ENCODE peak calls at places on chromosomes 11 and 22, in nine cellular contexts. M is MM.1S; Q is WERI-Rb-1; G is brain microvascular endothelial cell; P is CD8-positive, alpha-beta T cell; E is K562; V is kidney; B is OCI-LY7; K is PC-3. U is an unnamed sample.

GRCh38 chr11:24949406-24949805 is 452.6 kb downstream of the LUZP2 start:
- DNase-seq in K (peak), P (no peak), E (no peak), G (no peak), V (no peak), M (no peak), Q (no peak), B (no peak), U (no peak)

GRCh38 chr22:36874731-36875130 is 13.9 kb downstream of the NCF4 start:
- DNase-seq in B (no peak), P (no peak), E (no peak), M (no peak), K (no peak), G (no peak), V (no peak), Q (no peak), U (no peak)

GRCh38 chr11:13495929-13496328 is at the start of gene PTH:
- DNase-seq in M (no peak), Q (no peak), B (no peak), P (no peak), V (no peak), G (no peak), E (no peak), K (no peak), U (no peak)

GRCh38 chr11:8624698-8625097 is 30.7 kb upstream of the STK33 start:
- DNase-seq in P (no peak), B (no peak), V (no peak), K (no peak), G (no peak), Q (no peak), M (no peak), E (no peak), U (no peak)

GRCh38 chr11:79045811-79046304 is 395.0 kb downstream of the TENM4 start:
- DNase-seq in B (no peak), M (no peak), Q (no peak), V (no peak), E (no peak), G (no peak), P (no peak), K (no peak), U (peak)

GRCh38 chr11:123213307-123213708 is 18.3 kb upstream of the CLMP start:
- DNase-seq in K (no peak), V (no peak), B (no peak), G (no peak), P (no peak), M (no peak), Q (no peak), E (no peak), U (no peak)

GRCh38 chr11:112195906-112196305 is 20.6 kb downstream of the BCO2 start:
- DNase-seq in P (no peak), E (no peak), Q (no peak), B (no peak), M (no peak), V (no peak), K (peak), G (no peak), U (peak)

GRCh38 chr22:27985323-27986275 is 66.5 kb upstream of the PITPNB start:
- DNase-seq in V (no peak), B (peak), K (no peak), M (no peak), G (no peak), E (no peak), Q (no peak), P (no peak), U (no peak)

GRCh38 chr11:74443071-74443864 is 24.1 kb downstream of the KCNE3 start:
- DNase-seq in K (peak), V (no peak), G (peak), P (no peak), M (no peak), Q (peak), B (no peak), E (peak), U (peak)

GRCh38 chr11:103897156-103897555 is 139.3 kb upstream of the DDI1 start:
- DNase-seq in G (no peak), B (no peak), K (no peak), V (no peak), M (peak), Q (no peak), E (no peak), P (no peak), U (no peak)

GRCh38 chr11:114036156-114036811 is 23.2 kb upstream of the ZBTB16 start:
- DNase-seq in Q (peak), V (peak), K (peak), P (peak), E (peak), G (no peak), B (peak), M (peak), U (peak)

GRCh38 chr22:24481641-24482040 is 13.5 kb upstream of the UPB1 start:
- DNase-seq in G (no peak), B (no peak), K (no peak), E (no peak), Q (no peak), V (no peak), P (no peak), M (no peak), U (no peak)

GRCh38 chr11:100827934-100828661 is 141.0 kb downstream of the ARHGAP42 start:
- DNase-seq in E (peak), K (peak), Q (peak), P (no peak), G (peak), M (peak), B (peak), V (no peak), U (peak)

GRCh38 chr11:62370743-62371440 is 33.6 kb downstream of the ASRGL1 start:
- DNase-seq in Q (no peak), E (no peak), M (no peak), K (no peak), B (no peak), G (no peak), V (no peak), P (peak), U (no peak)

GRCh38 chr11:120023120-120023519 is 114.8 kb downstream of the TRIM29 start:
- DNase-seq in Q (no peak), E (no peak), V (no peak), P (no peak), K (no peak), B (no peak), M (no peak), G (no peak), U (no peak)

GRCh38 chr11:58028687-58029411 is 1.9 kb upstream of the OR6Q1 start:
- DNase-seq in E (no peak), V (peak), Q (no peak), B (no peak), G (no peak), P (no peak), K (no peak), M (no peak), U (no peak)

GRCh38 chr22:29205260-29205597 is 467 bp upstream of the EMID1 start:
- DNase-seq in P (no peak), K (no peak), V (no peak), E (no peak), M (no peak), Q (no peak), B (no peak), G (no peak), U (no peak)

GRCh38 chr11:9459573-9460321 is 1.1 kb upstream of the ZNF143 start:
- DNase-seq in G (peak), B (peak), K (peak), Q (peak), E (peak), V (no peak), M (peak), P (peak), U (peak)

GRCh38 chr11:123083623-123084029 is 21.7 kb upstream of the HSPA8 start:
- DNase-seq in E (peak), P (peak), Q (peak), M (no peak), G (peak), K (peak), B (no peak), V (peak), U (peak)

GRCh38 chr11:34274712-34275398 is 83.0 kb downstream of the ABTB2 start:
- DNase-seq in E (no peak), G (peak), Q (no peak), K (peak), B (no peak), P (no peak), V (peak), M (no peak), U (peak)

GRCh38 chr22:41596776-41597634 is 7.4 kb upstream of the PMM1 start:
- DNase-seq in E (peak), K (peak), B (peak), P (peak), M (peak), V (peak), G (peak), Q (peak), U (no peak)

GRCh38 chr11:3022982-3023381 is 30.9 kb upstream of the NAP1L4 start:
- DNase-seq in V (no peak), B (no peak), K (peak), P (no peak), G (peak), Q (no peak), E (no peak), M (no peak), U (peak)

GRCh38 chr11:117356126-117356761 is 28.6 kb downstream of the CEP164 start:
- DNase-seq in P (no peak), B (no peak), Q (no peak), M (no peak), E (no peak), G (no peak), V (no peak), K (peak), U (no peak)
- TF ChIP-seq CTCF in P (no peak), B (no peak), Q (peak), M (no peak), E (no peak), G (no peak), V (no peak), K (peak), U (no peak)

GRCh38 chr11:46237248-46238077 is 40.0 kb upstream of the CREB3L1 start:
- DNase-seq in K (peak), E (peak), B (no peak), Q (peak), G (peak), M (no peak), P (peak), V (peak), U (peak)
- H3K27ac ChIP-seq in K (peak), E (peak), B (no peak), Q (no peak), G (peak), M (no peak), P (no peak), V (peak), U (peak)

GRCh38 chr11:1659478-1659877 is 29.9 kb downstream of the KRTAP5-5 start:
- DNase-seq in M (no peak), Q (no peak), B (peak), G (no peak), P (no peak), V (peak), E (no peak), K (no peak), U (no peak)

GRCh38 chr11:1655168-1656060 is 25.8 kb downstream of the KRTAP5-5 start:
- DNase-seq in G (no peak), V (peak), K (no peak), M (no peak), Q (no peak), B (no peak), E (no peak), P (no peak), U (no peak)

GRCh38 chr11:1656670-1657069 is 27.1 kb downstream of the KRTAP5-5 start:
- DNase-seq in M (no peak), B (no peak), E (no peak), P (no peak), K (no peak), V (peak), G (no peak), Q (no peak), U (no peak)

GRCh38 chr11:1656061-1656441 is 26.5 kb downstream of the KRTAP5-5 start:
- DNase-seq in M (no peak), G (no peak), Q (no peak), B (no peak), E (no peak), V (peak), P (no peak), K (no peak), U (no peak)

GRCh38 chr11:1660025-1660867 is 30.7 kb downstream of the KRTAP5-5 start:
- DNase-seq in B (no peak), V (no peak), K (no peak), Q (no peak), G (no peak), M (no peak), E (no peak), P (no peak), U (no peak)
- TF ChIP-seq CTCF in B (no peak), V (no peak), K (no peak), Q (no peak), G (no peak), M (no peak), E (no peak), P (no peak), U (no peak)

GRCh38 chr11:66834943-66835342 is 8.3 kb upstream of the RCE1 start:
- DNase-seq in B (no peak), G (no peak), E (peak), V (no peak), K (no peak), Q (no peak), M (no peak), P (no peak), U (no peak)
- H3K27ac ChIP-seq in B (peak), G (no peak), E (peak), V (no peak), K (no peak), Q (no peak), M (no peak), P (no peak), U (no peak)

GRCh38 chr22:35092146-35092805 is 26.3 kb downstream of the ISX start:
- DNase-seq in Q (no peak), M (no peak), G (no peak), P (no peak), B (no peak), K (no peak), V (no peak), E (no peak), U (no peak)
- TF ChIP-seq CTCF in Q (no peak), M (no peak), G (no peak), P (no peak), B (no peak), K (no peak), V (no peak), E (no peak), U (no peak)

U was measured in RWPE1.